ENCODE peak calls at places on chromosomes 11 and 22, in eight cellular contexts. Q is endothelial cell; P is dorsolateral prefrontal cortex; R is LHCN-M2; K is ovary; X is astrocyte of the cerebellum; E is ELR; J is activated CD4-positive, alpha-beta T cell treated with anti-CD3 and anti-CD28 coated beads for 48 hours. D is an unnamed sample.

GRCh38 chr22:23065495-23066122 is 4.7 kb upstream of the GNAZ start:
- DNase-seq in J (peak; percentile 1), K (peak; percentile 17), P (peak; percentile 29), X (no peak), Q (no peak), R (no peak), E (no peak), D (no peak)

GRCh38 chr11:68508425-68508824 is 47.9 kb downstream of the PPP6R3 start:
- DNase-seq in R (peak; percentile 55), K (no peak), J (no peak), Q (no peak), P (no peak), X (peak; percentile 9), E (no peak), D (no peak)

GRCh38 chr11:1943977-1944376 is 3.2 kb upstream of the MRPL23 start:
- DNase-seq in P (no peak), K (no peak), E (peak; percentile 57), J (no peak), R (peak; percentile 71), Q (no peak), X (no peak), D (no peak)

GRCh38 chr11:557328-558132 is 3.0 kb downstream of the LMNTD2 start:
- DNase-seq in E (no peak), P (no peak), J (no peak), X (no peak), K (no peak), Q (no peak), R (no peak), D (no peak)

GRCh38 chr11:95586155-95586554 is 203.4 kb downstream of the FAM76B start:
- DNase-seq in X (no peak), P (no peak), E (no peak), R (no peak), J (no peak), Q (no peak), K (no peak), D (no peak)

GRCh38 chr11:131511794-131512193 is 141.4 kb downstream of the NTM start:
- DNase-seq in Q (peak; percentile 59), J (peak; percentile 13), P (no peak), X (no peak), E (peak; percentile 28), R (no peak), K (no peak), D (no peak)

GRCh38 chr11:115561116-115561515 is 56.9 kb upstream of the CADM1 start:
- DNase-seq in P (no peak), Q (no peak), E (no peak), K (no peak), J (no peak), R (no peak), X (no peak), D (no peak)

GRCh38 chr11:47508595-47509555 is 44.1 kb downstream of the CELF1 start:
- DNase-seq in X (no peak), E (no peak), J (peak; percentile 17), P (no peak), Q (no peak), K (no peak), R (no peak), D (no peak)

GRCh38 chr22:37566903-37567798 is 6.9 kb downstream of the CDC42EP1 start:
- DNase-seq in Q (peak; percentile 86), E (peak; percentile 68), X (peak; percentile 63), K (peak; percentile 89), P (peak; percentile 83), J (peak; percentile 94), R (peak; percentile 42), D (no peak)

GRCh38 chr11:102914238-102915043 is 39.7 kb upstream of the MMP12 start:
- DNase-seq in E (peak; percentile 67), R (peak; percentile 47), K (no peak), Q (peak; percentile 21), P (no peak), X (peak; percentile 36), J (peak; percentile 9), D (peak; percentile 46)

GRCh38 chr11:123838659-123839058 is 32.5 kb upstream of the OR6M1 start:
- DNase-seq in K (no peak), P (no peak), X (no peak), J (no peak), Q (no peak), R (no peak), E (peak; percentile 5), D (no peak)

GRCh38 chr22:17131686-17132085 is 10.5 kb upstream of the TMEM121B start:
- DNase-seq in J (no peak), K (no peak), E (no peak), R (no peak), Q (no peak), P (peak; percentile 76), X (no peak), D (no peak)

GRCh38 chr11:1908579-1908978 is 10.9 kb upstream of the TNNT3 start:
- DNase-seq in R (no peak), X (no peak), J (no peak), K (no peak), E (no peak), Q (no peak), P (no peak), D (no peak)

GRCh38 chr11:107017433-107018227 is 646 bp downstream of the GUCY1A2 start:
- DNase-seq in Q (peak; percentile 66), R (peak; percentile 5), K (peak; percentile 64), J (peak; percentile 24), P (peak; percentile 64), X (no peak), E (peak; percentile 42), D (no peak)

GRCh38 chr22:19983701-19984100 is 32.9 kb downstream of the ARVCF start:
- DNase-seq in R (no peak), J (no peak), K (peak; percentile 44), Q (no peak), P (no peak), X (no peak), E (no peak), D (no peak)

GRCh38 chr11:85682330-85683305 is 3.4 kb downstream of the CCDC89 start:
- DNase-seq in R (peak; percentile 66), X (no peak), E (peak; percentile 68), K (peak; percentile 86), Q (no peak), P (peak; percentile 76), J (peak; percentile 77), D (no peak)

GRCh38 chr11:113419426-113420003 is 31.9 kb downstream of the ANKK1 start:
- DNase-seq in P (no peak), K (no peak), Q (no peak), J (no peak), E (no peak), X (no peak), R (peak; percentile 21), D (no peak)

GRCh38 chr11:100923555-100923954 is 206.1 kb downstream of the PGR start:
- DNase-seq in R (peak; percentile 80), Q (no peak), P (no peak), X (no peak), K (no peak), E (peak; percentile 17), J (no peak), D (peak; percentile 23)

GRCh38 chr11:112599265-112599664 is 338.6 kb upstream of the PLET1 start:
- DNase-seq in P (no peak), J (no peak), E (no peak), R (no peak), K (no peak), Q (no peak), X (no peak), D (no peak)

GRCh38 chr11:130915556-130916237 is 582 bp downstream of the SNX19 start:
- DNase-seq in J (no peak), X (no peak), Q (no peak), R (no peak), E (no peak), P (no peak), K (peak; percentile 46), D (no peak)

GRCh38 chr22:33271390-33272161 is 213.4 kb upstream of the SYN3 start:
- DNase-seq in P (peak; percentile 61), E (no peak), X (peak; percentile 13), R (peak; percentile 3), Q (no peak), K (peak; percentile 61), J (no peak), D (no peak)

GRCh38 chr11:128420943-128421342 is 166.4 kb downstream of the ETS1 start:
- DNase-seq in J (no peak), R (no peak), P (no peak), Q (no peak), K (no peak), X (no peak), E (peak; percentile 54), D (peak; percentile 39)

GRCh38 chr11:5690736-5691135 is 1.1 kb downstream of the TRIM22 start:
- DNase-seq in E (no peak), J (no peak), R (peak; percentile 50), P (no peak), Q (no peak), K (peak; percentile 56), X (no peak), D (no peak)

GRCh38 chr22:39556970-39557811 is 13.4 kb upstream of the CACNA1I start:
- DNase-seq in E (peak; percentile 40), Q (no peak), X (no peak), P (peak; percentile 68), J (peak; percentile 60), K (peak; percentile 59), R (no peak), D (no peak)

GRCh38 chr11:61392991-61393595 is 706 bp downstream of the TMEM216 start:
- DNase-seq in X (no peak), E (peak; percentile 42), R (no peak), K (no peak), J (no peak), Q (peak; percentile 11), P (no peak), D (no peak)

GRCh38 chr22:43819691-43820670 is 7.9 kb upstream of the EFCAB6 start:
- DNase-seq in R (no peak), E (no peak), P (no peak), X (no peak), J (no peak), Q (no peak), K (no peak), D (no peak)

GRCh38 chr11:83035070-83035854 is 36.4 kb downstream of the RAB30 start:
- DNase-seq in J (no peak), K (no peak), X (no peak), E (no peak), R (peak; percentile 71), P (no peak), Q (no peak), D (no peak)

GRCh38 chr22:48635031-48635430 is 1192.6 kb downstream of the BRD1 start:
- DNase-seq in R (no peak), J (no peak), K (no peak), P (no peak), Q (no peak), E (no peak), X (no peak), D (no peak)

GRCh38 chr11:57368106-57368826 is 12.7 kb downstream of the PRG3 start:
- DNase-seq in J (no peak), X (no peak), E (no peak), P (no peak), Q (no peak), R (no peak), K (no peak), D (no peak)

GRCh38 chr11:2446590-2447252 is 1.9 kb downstream of the KCNQ1 start:
- DNase-seq in E (no peak), R (no peak), K (no peak), P (no peak), Q (no peak), J (peak; percentile 30), X (no peak), D (no peak)

GRCh38 chr11:63023415-63023814 is 7.8 kb upstream of the SLC22A8 start:
- DNase-seq in J (no peak), R (no peak), Q (no peak), X (no peak), K (no peak), P (no peak), E (no peak), D (no peak)

GRCh38 chr22:17199131-17199731 is 20.0 kb downstream of the ADA2 start:
- DNase-seq in K (peak; percentile 41), P (no peak), X (no peak), J (no peak), R (peak; percentile 26), E (no peak), Q (peak; percentile 68), D (no peak)

GRCh38 chr11:103594283-103594682 is 442.2 kb upstream of the DDI1 start:
- DNase-seq in Q (no peak), P (no peak), K (no peak), E (no peak), X (no peak), J (no peak), R (no peak), D (no peak)

GRCh38 chr22:22818861-22819855 is 68.5 kb upstream of the IGLL5 start:
- DNase-seq in X (no peak), P (no peak), R (no peak), E (no peak), K (no peak), J (no peak), Q (no peak), D (no peak)